ENCODE peak calls at places on chromosomes 2 and 18, in nine cellular contexts. One of them, this sample, is unnamed.

GRCh38 chr2:43346619-43347018 is 120.2 kb upstream of the ZFP36L2 start:
- DNase-seq in dorsolateral prefrontal cortex: no peak
- DNase-seq in SK-N-SH: no peak
- DNase-seq in Panc1: no peak
- DNase-seq in AG04450: no peak
- DNase-seq in IMR-90: no peak
- DNase-seq in hepatocyte: no peak
- DNase-seq in colonic mucosa: no peak
- DNase-seq in HCT116: no peak
- DNase-seq in this sample: no peak

GRCh38 chr2:240595381-240596079 is 9.0 kb downstream of the CAPN10 start:
- DNase-seq in dorsolateral prefrontal cortex: no peak
- DNase-seq in SK-N-SH: peak
- DNase-seq in Panc1: no peak
- DNase-seq in AG04450: no peak
- DNase-seq in IMR-90: no peak
- DNase-seq in hepatocyte: no peak
- DNase-seq in colonic mucosa: peak
- DNase-seq in HCT116: no peak
- DNase-seq in this sample: peak

GRCh38 chr2:8682719-8683667 is 1.1 kb downstream of the ID2 start:
- DNase-seq in dorsolateral prefrontal cortex: peak
- DNase-seq in SK-N-SH: peak
- DNase-seq in Panc1: no peak
- DNase-seq in AG04450: no peak
- DNase-seq in IMR-90: peak
- DNase-seq in hepatocyte: peak
- DNase-seq in colonic mucosa: peak
- DNase-seq in HCT116: peak
- DNase-seq in this sample: peak

GRCh38 chr18:11689972-11690570 is 1.0 kb downstream of the GNAL start:
- DNase-seq in dorsolateral prefrontal cortex: no peak
- DNase-seq in SK-N-SH: no peak
- DNase-seq in Panc1: no peak
- DNase-seq in AG04450: no peak
- DNase-seq in IMR-90: peak
- DNase-seq in hepatocyte: no peak
- DNase-seq in colonic mucosa: no peak
- DNase-seq in HCT116: no peak
- DNase-seq in this sample: no peak

GRCh38 chr2:158519481-158519880 is 62.7 kb downstream of the PKP4 start:
- DNase-seq in dorsolateral prefrontal cortex: no peak
- DNase-seq in SK-N-SH: no peak
- DNase-seq in Panc1: no peak
- DNase-seq in AG04450: no peak
- DNase-seq in IMR-90: no peak
- DNase-seq in hepatocyte: no peak
- DNase-seq in colonic mucosa: no peak
- DNase-seq in HCT116: no peak
- DNase-seq in this sample: no peak

GRCh38 chr2:102037681-102038080 is 45.9 kb downstream of the IL1R2 start:
- DNase-seq in dorsolateral prefrontal cortex: no peak
- DNase-seq in SK-N-SH: no peak
- DNase-seq in Panc1: no peak
- DNase-seq in AG04450: no peak
- DNase-seq in IMR-90: no peak
- DNase-seq in hepatocyte: no peak
- DNase-seq in colonic mucosa: no peak
- DNase-seq in HCT116: no peak
- DNase-seq in this sample: peak

GRCh38 chr2:16612490-16612889 is 53.1 kb downstream of the CYRIA start:
- DNase-seq in dorsolateral prefrontal cortex: no peak
- DNase-seq in SK-N-SH: no peak
- DNase-seq in Panc1: no peak
- DNase-seq in AG04450: no peak
- DNase-seq in IMR-90: no peak
- DNase-seq in hepatocyte: no peak
- DNase-seq in colonic mucosa: no peak
- DNase-seq in HCT116: no peak
- DNase-seq in this sample: no peak

GRCh38 chr2:217954051-217954450 is 48.7 kb downstream of the TNS1 start:
- DNase-seq in dorsolateral prefrontal cortex: no peak
- DNase-seq in SK-N-SH: no peak
- DNase-seq in Panc1: no peak
- DNase-seq in AG04450: no peak
- DNase-seq in IMR-90: no peak
- DNase-seq in hepatocyte: no peak
- DNase-seq in colonic mucosa: no peak
- DNase-seq in HCT116: no peak
- DNase-seq in this sample: no peak

GRCh38 chr2:218223046-218223445 is 6.1 kb downstream of the ARPC2 start:
- DNase-seq in dorsolateral prefrontal cortex: no peak
- DNase-seq in SK-N-SH: no peak
- DNase-seq in Panc1: no peak
- DNase-seq in AG04450: no peak
- DNase-seq in IMR-90: peak
- DNase-seq in hepatocyte: no peak
- DNase-seq in colonic mucosa: no peak
- DNase-seq in HCT116: no peak
- DNase-seq in this sample: no peak

GRCh38 chr2:65404988-65405697 is 27.3 kb downstream of the SPRED2 start:
- DNase-seq in dorsolateral prefrontal cortex: no peak
- DNase-seq in SK-N-SH: no peak
- DNase-seq in Panc1: no peak
- DNase-seq in AG04450: no peak
- DNase-seq in IMR-90: no peak
- DNase-seq in hepatocyte: no peak
- DNase-seq in colonic mucosa: no peak
- DNase-seq in HCT116: no peak
- DNase-seq in this sample: no peak

GRCh38 chr2:5609191-5609590 is 83.0 kb upstream of the SOX11 start:
- DNase-seq in dorsolateral prefrontal cortex: no peak
- DNase-seq in SK-N-SH: peak
- DNase-seq in Panc1: no peak
- DNase-seq in AG04450: no peak
- DNase-seq in IMR-90: no peak
- DNase-seq in hepatocyte: peak
- DNase-seq in colonic mucosa: no peak
- DNase-seq in HCT116: no peak
- DNase-seq in this sample: no peak

GRCh38 chr2:164910091-164910899 is 45.0 kb downstream of the SLC38A11 start:
- DNase-seq in dorsolateral prefrontal cortex: no peak
- DNase-seq in SK-N-SH: no peak
- DNase-seq in Panc1: no peak
- DNase-seq in AG04450: peak
- DNase-seq in IMR-90: peak
- DNase-seq in hepatocyte: peak
- DNase-seq in colonic mucosa: peak
- DNase-seq in HCT116: no peak
- DNase-seq in this sample: no peak

GRCh38 chr18:77223221-77223639 is 26.4 kb upstream of the GALR1 start:
- DNase-seq in dorsolateral prefrontal cortex: no peak
- DNase-seq in SK-N-SH: no peak
- DNase-seq in Panc1: no peak
- DNase-seq in AG04450: no peak
- DNase-seq in IMR-90: no peak
- DNase-seq in hepatocyte: no peak
- DNase-seq in colonic mucosa: no peak
- DNase-seq in HCT116: no peak
- DNase-seq in this sample: no peak

GRCh38 chr2:26922638-26923466 is 47.6 kb upstream of the MAPRE3 start:
- DNase-seq in dorsolateral prefrontal cortex: peak
- DNase-seq in SK-N-SH: peak
- DNase-seq in Panc1: peak
- DNase-seq in AG04450: no peak
- DNase-seq in IMR-90: peak
- DNase-seq in hepatocyte: peak
- DNase-seq in colonic mucosa: peak
- DNase-seq in HCT116: peak
- DNase-seq in this sample: peak

GRCh38 chr2:225177098-225177497 is 134.8 kb upstream of the DOCK10 start:
- DNase-seq in dorsolateral prefrontal cortex: no peak
- DNase-seq in SK-N-SH: no peak
- DNase-seq in Panc1: no peak
- DNase-seq in AG04450: peak
- DNase-seq in IMR-90: peak
- DNase-seq in hepatocyte: no peak
- DNase-seq in colonic mucosa: no peak
- DNase-seq in HCT116: no peak
- DNase-seq in this sample: no peak

GRCh38 chr2:219496781-219497494 is 1.8 kb upstream of the GMPPA start:
- DNase-seq in dorsolateral prefrontal cortex: no peak
- DNase-seq in SK-N-SH: no peak
- DNase-seq in Panc1: no peak
- DNase-seq in AG04450: no peak
- DNase-seq in IMR-90: no peak
- DNase-seq in hepatocyte: no peak
- DNase-seq in colonic mucosa: peak
- DNase-seq in HCT116: no peak
- DNase-seq in this sample: no peak

GRCh38 chr2:54957321-54957999 is 92.8 kb downstream of the RTN4 start:
- DNase-seq in dorsolateral prefrontal cortex: no peak
- DNase-seq in SK-N-SH: no peak
- DNase-seq in Panc1: no peak
- DNase-seq in AG04450: no peak
- DNase-seq in IMR-90: no peak
- DNase-seq in hepatocyte: no peak
- DNase-seq in colonic mucosa: no peak
- DNase-seq in HCT116: no peak
- DNase-seq in this sample: no peak

GRCh38 chr18:66575263-66575662 is 28.6 kb downstream of the CDH19 start:
- DNase-seq in dorsolateral prefrontal cortex: no peak
- DNase-seq in SK-N-SH: no peak
- DNase-seq in Panc1: no peak
- DNase-seq in AG04450: no peak
- DNase-seq in IMR-90: no peak
- DNase-seq in hepatocyte: no peak
- DNase-seq in colonic mucosa: no peak
- DNase-seq in HCT116: no peak
- DNase-seq in this sample: no peak

GRCh38 chr2:12317853-12318426 is 398.8 kb upstream of the TRIB2 start:
- DNase-seq in dorsolateral prefrontal cortex: no peak
- DNase-seq in SK-N-SH: no peak
- DNase-seq in Panc1: no peak
- DNase-seq in AG04450: peak
- DNase-seq in IMR-90: peak
- DNase-seq in hepatocyte: peak
- DNase-seq in colonic mucosa: peak
- DNase-seq in HCT116: no peak
- DNase-seq in this sample: peak

GRCh38 chr2:235026649-235027557 is 75.1 kb downstream of the SH3BP4 start:
- DNase-seq in dorsolateral prefrontal cortex: no peak
- DNase-seq in SK-N-SH: no peak
- DNase-seq in Panc1: no peak
- DNase-seq in AG04450: no peak
- DNase-seq in IMR-90: peak
- DNase-seq in hepatocyte: no peak
- DNase-seq in colonic mucosa: peak
- DNase-seq in HCT116: peak
- DNase-seq in this sample: peak

GRCh38 chr2:125227843-125228392 is 1202.8 kb downstream of the CNTNAP5 start:
- DNase-seq in dorsolateral prefrontal cortex: no peak
- DNase-seq in SK-N-SH: peak
- DNase-seq in Panc1: no peak
- DNase-seq in AG04450: no peak
- DNase-seq in IMR-90: no peak
- DNase-seq in hepatocyte: no peak
- DNase-seq in colonic mucosa: no peak
- DNase-seq in HCT116: no peak
- DNase-seq in this sample: no peak
- TF ChIP-seq CTCF in dorsolateral prefrontal cortex: no peak
- TF ChIP-seq CTCF in SK-N-SH: no peak
- TF ChIP-seq CTCF in Panc1: peak
- TF ChIP-seq CTCF in AG04450: peak
- TF ChIP-seq CTCF in IMR-90: no peak
- TF ChIP-seq CTCF in hepatocyte: peak
- TF ChIP-seq CTCF in colonic mucosa: no peak
- TF ChIP-seq CTCF in HCT116: no peak
- TF ChIP-seq CTCF in this sample: peak

DNA sequence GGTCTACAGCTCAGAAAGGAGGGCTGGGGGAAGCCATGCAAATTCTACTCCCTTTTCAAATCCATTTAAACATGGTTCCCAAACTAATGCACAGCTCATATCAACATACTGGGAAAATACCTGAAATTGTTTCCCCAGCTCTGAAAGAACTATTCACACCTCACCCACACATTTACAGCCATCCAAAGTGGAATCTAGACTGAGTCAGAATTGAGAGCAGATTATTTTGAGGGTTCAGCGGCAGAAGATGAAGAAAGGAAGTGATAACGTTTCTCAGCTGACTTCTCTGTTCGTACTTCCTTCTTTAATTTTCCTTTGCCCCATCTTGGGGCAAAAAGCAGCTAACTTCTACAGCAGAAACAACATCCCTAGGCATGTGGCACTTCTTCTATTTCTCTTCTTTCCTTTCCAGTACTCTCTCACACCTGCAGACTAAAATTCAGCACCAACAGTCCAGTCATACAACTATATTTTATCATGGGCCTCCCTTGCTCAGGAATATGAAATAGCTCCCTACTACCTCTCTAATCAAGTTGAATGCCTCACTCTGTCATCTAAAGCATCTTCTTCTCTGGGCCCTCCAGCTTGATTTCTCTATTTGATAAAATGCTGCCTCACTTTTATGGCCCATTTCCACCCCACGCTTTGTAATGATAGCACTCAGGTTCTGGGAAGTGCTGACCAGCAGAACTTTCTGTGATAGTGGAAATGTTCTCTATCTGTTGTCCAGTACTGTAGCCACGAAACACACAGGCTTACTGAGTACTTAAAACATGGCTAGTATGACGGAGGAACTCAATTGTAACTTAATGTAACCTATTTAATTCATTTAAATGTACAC is 35.9 kb downstream of the ARHGAP25 start:
- DNase-seq in dorsolateral prefrontal cortex: no peak
- DNase-seq in SK-N-SH: no peak
- DNase-seq in Panc1: no peak
- DNase-seq in AG04450: no peak
- DNase-seq in IMR-90: no peak
- DNase-seq in hepatocyte: no peak
- DNase-seq in colonic mucosa: no peak
- DNase-seq in HCT116: no peak
- DNase-seq in this sample: no peak
- H3K27ac ChIP-seq in dorsolateral prefrontal cortex: peak
- H3K27ac ChIP-seq in SK-N-SH: no peak
- H3K27ac ChIP-seq in Panc1: no peak
- H3K27ac ChIP-seq in AG04450: no peak
- H3K27ac ChIP-seq in IMR-90: no peak
- H3K27ac ChIP-seq in hepatocyte: no peak
- H3K27ac ChIP-seq in colonic mucosa: peak
- H3K27ac ChIP-seq in HCT116: no peak
- H3K27ac ChIP-seq in this sample: no peak

GRCh38 chr18:50044402-50044801 is 150.5 kb downstream of the MYO5B start:
- DNase-seq in dorsolateral prefrontal cortex: peak
- DNase-seq in SK-N-SH: peak
- DNase-seq in Panc1: no peak
- DNase-seq in AG04450: no peak
- DNase-seq in IMR-90: no peak
- DNase-seq in hepatocyte: peak
- DNase-seq in colonic mucosa: no peak
- DNase-seq in HCT116: no peak
- DNase-seq in this sample: no peak
- TF ChIP-seq CTCF in dorsolateral prefrontal cortex: no peak
- TF ChIP-seq CTCF in SK-N-SH: no peak
- TF ChIP-seq CTCF in Panc1: no peak
- TF ChIP-seq CTCF in AG04450: no peak
- TF ChIP-seq CTCF in IMR-90: no peak
- TF ChIP-seq CTCF in hepatocyte: no peak
- TF ChIP-seq CTCF in colonic mucosa: no peak
- TF ChIP-seq CTCF in HCT116: no peak
- TF ChIP-seq CTCF in this sample: no peak

GRCh38 chr18:9421096-9421495 is 54.2 kb upstream of the RALBP1 start:
- DNase-seq in dorsolateral prefrontal cortex: no peak
- DNase-seq in SK-N-SH: no peak
- DNase-seq in Panc1: no peak
- DNase-seq in AG04450: no peak
- DNase-seq in IMR-90: no peak
- DNase-seq in hepatocyte: no peak
- DNase-seq in colonic mucosa: no peak
- DNase-seq in HCT116: no peak
- DNase-seq in this sample: no peak
- H3K27ac ChIP-seq in dorsolateral prefrontal cortex: no peak
- H3K27ac ChIP-seq in SK-N-SH: no peak
- H3K27ac ChIP-seq in Panc1: no peak
- H3K27ac ChIP-seq in AG04450: no peak
- H3K27ac ChIP-seq in IMR-90: no peak
- H3K27ac ChIP-seq in hepatocyte: no peak
- H3K27ac ChIP-seq in colonic mucosa: no peak
- H3K27ac ChIP-seq in HCT116: no peak
- H3K27ac ChIP-seq in this sample: no peak